ENCODE peak calls at places on chromosomes 13 and 19, in seven cellular contexts. One of them, this sample, is unnamed.
A peak's percentile ranks its signal among the peaks of the same experiment; 100 is the strongest.

GRCh38 chr13:49040872-49041271 is 65.2 kb downstream of the FNDC3A start:
- DNase-seq in body of pancreas: no peak
- DNase-seq in heart right ventricle: no peak
- DNase-seq in left ventricle myocardium inferior: no peak
- DNase-seq in uterus: no peak
- DNase-seq in psoas muscle: no peak
- DNase-seq in naive thymus-derived CD4-positive, alpha-beta T cell: no peak
- DNase-seq in this sample: no peak

GRCh38 chr13:60226507-60226906 is 62.8 kb upstream of the DIAPH3 start:
- DNase-seq in body of pancreas: peak; percentile 26
- DNase-seq in heart right ventricle: no peak
- DNase-seq in left ventricle myocardium inferior: no peak
- DNase-seq in uterus: no peak
- DNase-seq in psoas muscle: no peak
- DNase-seq in naive thymus-derived CD4-positive, alpha-beta T cell: no peak
- DNase-seq in this sample: peak; percentile 44

GRCh38 chr13:27922974-27923612 is 3.3 kb downstream of the PDX1 start:
- DNase-seq in body of pancreas: no peak
- DNase-seq in heart right ventricle: no peak
- DNase-seq in left ventricle myocardium inferior: no peak
- DNase-seq in uterus: no peak
- DNase-seq in psoas muscle: no peak
- DNase-seq in naive thymus-derived CD4-positive, alpha-beta T cell: no peak
- DNase-seq in this sample: no peak

GRCh38 chr19:3057275-3057714 is 5.0 kb downstream of the TLE5 start:
- DNase-seq in body of pancreas: peak; percentile 94
- DNase-seq in heart right ventricle: peak; percentile 86
- DNase-seq in left ventricle myocardium inferior: peak; percentile 88
- DNase-seq in uterus: peak; percentile 93
- DNase-seq in psoas muscle: peak; percentile 92
- DNase-seq in naive thymus-derived CD4-positive, alpha-beta T cell: no peak
- DNase-seq in this sample: no peak

GRCh38 chr19:49761625-49762311 is 1.3 kb downstream of the TSKS start:
- DNase-seq in body of pancreas: no peak
- DNase-seq in heart right ventricle: peak; percentile 51
- DNase-seq in left ventricle myocardium inferior: peak; percentile 36
- DNase-seq in uterus: peak; percentile 64
- DNase-seq in psoas muscle: peak; percentile 42
- DNase-seq in naive thymus-derived CD4-positive, alpha-beta T cell: no peak
- DNase-seq in this sample: no peak

GRCh38 chr13:70941454-70941853 is 833.2 kb upstream of the KLHL1 start:
- DNase-seq in body of pancreas: no peak
- DNase-seq in heart right ventricle: no peak
- DNase-seq in left ventricle myocardium inferior: no peak
- DNase-seq in uterus: no peak
- DNase-seq in psoas muscle: no peak
- DNase-seq in naive thymus-derived CD4-positive, alpha-beta T cell: no peak
- DNase-seq in this sample: no peak

GRCh38 chr19:32017341-32017948 is 328.0 kb upstream of the ZNF507 start:
- DNase-seq in body of pancreas: no peak
- DNase-seq in heart right ventricle: no peak
- DNase-seq in left ventricle myocardium inferior: no peak
- DNase-seq in uterus: no peak
- DNase-seq in psoas muscle: no peak
- DNase-seq in naive thymus-derived CD4-positive, alpha-beta T cell: no peak
- DNase-seq in this sample: no peak

GRCh38 chr19:2049741-2050348 is 1.2 kb downstream of the MKNK2 start:
- DNase-seq in body of pancreas: peak; percentile 95
- DNase-seq in heart right ventricle: peak; percentile 81
- DNase-seq in left ventricle myocardium inferior: peak; percentile 83
- DNase-seq in uterus: peak; percentile 80
- DNase-seq in psoas muscle: peak; percentile 85
- DNase-seq in naive thymus-derived CD4-positive, alpha-beta T cell: no peak
- DNase-seq in this sample: no peak

GRCh38 chr13:87656311-87656710 is 14.9 kb upstream of the SLITRK5 start:
- DNase-seq in body of pancreas: no peak
- DNase-seq in heart right ventricle: no peak
- DNase-seq in left ventricle myocardium inferior: no peak
- DNase-seq in uterus: no peak
- DNase-seq in psoas muscle: no peak
- DNase-seq in naive thymus-derived CD4-positive, alpha-beta T cell: no peak
- DNase-seq in this sample: no peak

GRCh38 chr13:22187329-22187728 is 516.5 kb downstream of the FGF9 start:
- DNase-seq in body of pancreas: no peak
- DNase-seq in heart right ventricle: no peak
- DNase-seq in left ventricle myocardium inferior: no peak
- DNase-seq in uterus: no peak
- DNase-seq in psoas muscle: no peak
- DNase-seq in naive thymus-derived CD4-positive, alpha-beta T cell: no peak
- DNase-seq in this sample: no peak

GRCh38 chr19:5313307-5313706 is 27.3 kb downstream of the PTPRS start:
- DNase-seq in body of pancreas: no peak
- DNase-seq in heart right ventricle: no peak
- DNase-seq in left ventricle myocardium inferior: no peak
- DNase-seq in uterus: no peak
- DNase-seq in psoas muscle: no peak
- DNase-seq in naive thymus-derived CD4-positive, alpha-beta T cell: no peak
- DNase-seq in this sample: no peak

GRCh38 chr19:17616961-17617806 is 61.7 kb downstream of the COLGALT1 start:
- DNase-seq in body of pancreas: no peak
- DNase-seq in heart right ventricle: no peak
- DNase-seq in left ventricle myocardium inferior: no peak
- DNase-seq in uterus: no peak
- DNase-seq in psoas muscle: no peak
- DNase-seq in naive thymus-derived CD4-positive, alpha-beta T cell: no peak
- DNase-seq in this sample: peak; percentile 60

GRCh38 chr19:10269333-10270179 is 1.4 kb upstream of the ICAM1 start:
- DNase-seq in body of pancreas: peak; percentile 84
- DNase-seq in heart right ventricle: peak; percentile 91
- DNase-seq in left ventricle myocardium inferior: peak; percentile 90
- DNase-seq in uterus: peak; percentile 84
- DNase-seq in psoas muscle: peak; percentile 86
- DNase-seq in naive thymus-derived CD4-positive, alpha-beta T cell: peak; percentile 86
- DNase-seq in this sample: peak; percentile 91

GRCh38 chr13:93559718-93560117 is 333.1 kb downstream of the GPC6 start:
- DNase-seq in body of pancreas: no peak
- DNase-seq in heart right ventricle: no peak
- DNase-seq in left ventricle myocardium inferior: no peak
- DNase-seq in uterus: no peak
- DNase-seq in psoas muscle: no peak
- DNase-seq in naive thymus-derived CD4-positive, alpha-beta T cell: no peak
- DNase-seq in this sample: no peak

GRCh38 chr19:30340724-30341595 is 31.2 kb upstream of the ZNF536 start:
- DNase-seq in body of pancreas: no peak
- DNase-seq in heart right ventricle: no peak
- DNase-seq in left ventricle myocardium inferior: no peak
- DNase-seq in uterus: no peak
- DNase-seq in psoas muscle: no peak
- DNase-seq in naive thymus-derived CD4-positive, alpha-beta T cell: no peak
- DNase-seq in this sample: no peak

GRCh38 chr19:33302175-33302973 is at the start of gene CEBPA:
- DNase-seq in body of pancreas: peak; percentile 83
- DNase-seq in heart right ventricle: peak; percentile 69
- DNase-seq in left ventricle myocardium inferior: peak; percentile 78
- DNase-seq in uterus: peak; percentile 87
- DNase-seq in psoas muscle: peak; percentile 88
- DNase-seq in naive thymus-derived CD4-positive, alpha-beta T cell: peak; percentile 67
- DNase-seq in this sample: peak; percentile 90

GRCh38 chr13:35548790-35549189 is 72.3 kb upstream of the MAB21L1 start:
- DNase-seq in body of pancreas: no peak
- DNase-seq in heart right ventricle: no peak
- DNase-seq in left ventricle myocardium inferior: no peak
- DNase-seq in uterus: no peak
- DNase-seq in psoas muscle: no peak
- DNase-seq in naive thymus-derived CD4-positive, alpha-beta T cell: no peak
- DNase-seq in this sample: no peak

GRCh38 chr13:39586956-39587605 is 15.9 kb downstream of the LHFPL6 start:
- DNase-seq in body of pancreas: no peak
- DNase-seq in heart right ventricle: no peak
- DNase-seq in left ventricle myocardium inferior: no peak
- DNase-seq in uterus: no peak
- DNase-seq in psoas muscle: no peak
- DNase-seq in naive thymus-derived CD4-positive, alpha-beta T cell: no peak
- DNase-seq in this sample: no peak

GRCh38 chr19:2815923-2816322 is 3.7 kb upstream of the ZNF554 start:
- DNase-seq in body of pancreas: no peak
- DNase-seq in heart right ventricle: no peak
- DNase-seq in left ventricle myocardium inferior: no peak
- DNase-seq in uterus: no peak
- DNase-seq in psoas muscle: no peak
- DNase-seq in naive thymus-derived CD4-positive, alpha-beta T cell: no peak
- DNase-seq in this sample: no peak

GRCh38 chr13:95552539-95553270 is at the start of gene CLDN10:
- DNase-seq in body of pancreas: peak; percentile 82
- DNase-seq in heart right ventricle: no peak
- DNase-seq in left ventricle myocardium inferior: no peak
- DNase-seq in uterus: no peak
- DNase-seq in psoas muscle: peak; percentile 14
- DNase-seq in naive thymus-derived CD4-positive, alpha-beta T cell: no peak
- DNase-seq in this sample: no peak
- H3K27me3 ChIP-seq in body of pancreas: no peaks in the 10 kb centered on the region
- H3K27me3 ChIP-seq in heart right ventricle: peaks cover 12% of the 10 kb centered on the region
- H3K27me3 ChIP-seq in left ventricle myocardium inferior: peaks cover 94% of the 10 kb centered on the region
- H3K27me3 ChIP-seq in uterus: no peaks in the 10 kb centered on the region
- H3K27me3 ChIP-seq in psoas muscle: peaks cover 17% of the 10 kb centered on the region
- H3K27me3 ChIP-seq in naive thymus-derived CD4-positive, alpha-beta T cell: no peaks in the 10 kb centered on the region
- H3K27me3 ChIP-seq in this sample: peaks cover 3% of the 10 kb centered on the region

GRCh38 chr13:109779074-109779473 is 7.3 kb downstream of the IRS2 start:
- DNase-seq in body of pancreas: no peak
- DNase-seq in heart right ventricle: no peak
- DNase-seq in left ventricle myocardium inferior: no peak
- DNase-seq in uterus: no peak
- DNase-seq in psoas muscle: no peak
- DNase-seq in naive thymus-derived CD4-positive, alpha-beta T cell: no peak
- DNase-seq in this sample: no peak
- H3K4me3 ChIP-seq in body of pancreas: no peak overlapping the region
- H3K4me3 ChIP-seq in heart right ventricle: peak overlapping the region; percentile 44
- H3K4me3 ChIP-seq in left ventricle myocardium inferior: peak overlapping the region; percentile 78
- H3K4me3 ChIP-seq in uterus: peak overlapping the region; percentile 45
- H3K4me3 ChIP-seq in psoas muscle: peak overlapping the region; percentile 64
- H3K4me3 ChIP-seq in naive thymus-derived CD4-positive, alpha-beta T cell: peak overlapping the region; percentile 11
- H3K4me3 ChIP-seq in this sample: no peak overlapping the region

GRCh38 chr13:76029088-76029487 is 393.0 kb downstream of the LMO7 start:
- DNase-seq in body of pancreas: no peak
- DNase-seq in heart right ventricle: no peak
- DNase-seq in left ventricle myocardium inferior: no peak
- DNase-seq in uterus: no peak
- DNase-seq in psoas muscle: no peak
- DNase-seq in naive thymus-derived CD4-positive, alpha-beta T cell: no peak
- DNase-seq in this sample: no peak

GRCh38 chr13:76025392-76025791 is 389.3 kb downstream of the LMO7 start:
- DNase-seq in body of pancreas: no peak
- DNase-seq in heart right ventricle: no peak
- DNase-seq in left ventricle myocardium inferior: no peak
- DNase-seq in uterus: no peak
- DNase-seq in psoas muscle: no peak
- DNase-seq in naive thymus-derived CD4-positive, alpha-beta T cell: no peak
- DNase-seq in this sample: no peak

GRCh38 chr13:76023644-76024043 is 387.5 kb downstream of the LMO7 start:
- DNase-seq in body of pancreas: no peak
- DNase-seq in heart right ventricle: no peak
- DNase-seq in left ventricle myocardium inferior: no peak
- DNase-seq in uterus: no peak
- DNase-seq in psoas muscle: no peak
- DNase-seq in naive thymus-derived CD4-positive, alpha-beta T cell: no peak
- DNase-seq in this sample: no peak

GRCh38 chr13:76024151-76024550 is 388.0 kb downstream of the LMO7 start:
- DNase-seq in body of pancreas: no peak
- DNase-seq in heart right ventricle: no peak
- DNase-seq in left ventricle myocardium inferior: no peak
- DNase-seq in uterus: no peak
- DNase-seq in psoas muscle: no peak
- DNase-seq in naive thymus-derived CD4-positive, alpha-beta T cell: no peak
- DNase-seq in this sample: no peak

DNA sequence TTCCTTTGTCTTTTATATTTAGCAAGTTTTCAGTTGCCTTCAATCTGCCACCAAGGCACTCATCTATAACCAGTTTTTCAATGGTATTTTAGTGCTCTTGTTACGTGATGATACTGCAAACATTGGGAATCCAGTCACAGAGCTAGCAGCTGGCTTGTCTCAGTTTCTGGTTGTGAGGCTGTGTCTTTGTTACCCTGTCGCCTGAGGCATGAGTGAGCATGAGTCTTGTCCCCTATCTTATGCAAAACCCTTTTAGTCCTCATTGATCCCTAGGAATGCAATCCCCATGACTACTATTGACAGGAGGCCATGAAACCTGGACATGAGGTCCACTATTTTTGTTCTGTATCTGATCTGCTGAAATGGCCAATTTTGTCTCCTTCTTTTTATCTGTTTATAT is 391.0 kb downstream of the LMO7 start:
- DNase-seq in body of pancreas: no peak
- DNase-seq in heart right ventricle: no peak
- DNase-seq in left ventricle myocardium inferior: no peak
- DNase-seq in uterus: no peak
- DNase-seq in psoas muscle: no peak
- DNase-seq in naive thymus-derived CD4-positive, alpha-beta T cell: no peak
- DNase-seq in this sample: no peak
- H3K4me1 ChIP-seq in body of pancreas: no peaks in the 10 kb centered on the region
- H3K4me1 ChIP-seq in heart right ventricle: no peaks in the 10 kb centered on the region
- H3K4me1 ChIP-seq in left ventricle myocardium inferior: no peaks in the 10 kb centered on the region
- H3K4me1 ChIP-seq in uterus: no peaks in the 10 kb centered on the region
- H3K4me1 ChIP-seq in psoas muscle: no peaks in the 10 kb centered on the region
- H3K4me1 ChIP-seq in naive thymus-derived CD4-positive, alpha-beta T cell: no peaks in the 10 kb centered on the region
- H3K4me1 ChIP-seq in this sample: no peaks in the 10 kb centered on the region

GRCh38 chr19:7689165-7689564 is 8.5 kb downstream of the TRAPPC5 start:
- DNase-seq in body of pancreas: no peak
- DNase-seq in heart right ventricle: no peak
- DNase-seq in left ventricle myocardium inferior: no peak
- DNase-seq in uterus: no peak
- DNase-seq in psoas muscle: no peak
- DNase-seq in naive thymus-derived CD4-positive, alpha-beta T cell: no peak
- DNase-seq in this sample: no peak

GRCh38 chr19:7685546-7686445 is 5.2 kb downstream of the TRAPPC5 start:
- DNase-seq in body of pancreas: no peak
- DNase-seq in heart right ventricle: no peak
- DNase-seq in left ventricle myocardium inferior: no peak
- DNase-seq in uterus: no peak
- DNase-seq in psoas muscle: no peak
- DNase-seq in naive thymus-derived CD4-positive, alpha-beta T cell: no peak
- DNase-seq in this sample: no peak

GRCh38 chr19:7690779-7691258 is 10.2 kb downstream of the TRAPPC5 start:
- DNase-seq in body of pancreas: no peak
- DNase-seq in heart right ventricle: no peak
- DNase-seq in left ventricle myocardium inferior: no peak
- DNase-seq in uterus: no peak
- DNase-seq in psoas muscle: no peak
- DNase-seq in naive thymus-derived CD4-positive, alpha-beta T cell: no peak
- DNase-seq in this sample: no peak

GRCh38 chr19:7691497-7691896 is 10.4 kb downstream of the FCER2 start:
- DNase-seq in body of pancreas: no peak
- DNase-seq in heart right ventricle: no peak
- DNase-seq in left ventricle myocardium inferior: no peak
- DNase-seq in uterus: no peak
- DNase-seq in psoas muscle: no peak
- DNase-seq in naive thymus-derived CD4-positive, alpha-beta T cell: no peak
- DNase-seq in this sample: no peak

DNA sequence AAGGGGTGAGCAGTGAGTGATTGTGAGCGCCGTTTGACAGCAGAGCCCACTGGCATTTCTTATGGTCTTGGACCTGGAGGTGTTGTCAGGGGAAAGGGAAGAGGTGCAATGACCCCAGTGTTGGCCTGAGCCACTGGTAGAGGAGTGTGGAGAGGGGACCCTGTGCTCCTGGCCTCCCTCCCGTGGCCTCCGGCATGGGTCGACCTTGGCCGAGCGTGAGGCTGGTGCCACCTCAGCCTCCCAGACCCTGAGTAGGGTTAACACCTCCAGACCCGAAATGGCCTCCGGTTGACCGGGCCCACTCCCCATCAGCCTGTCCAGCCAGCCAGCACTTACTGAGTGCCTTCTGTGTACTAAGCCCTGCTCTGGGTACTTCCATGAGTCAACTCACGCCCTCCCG is 6.5 kb downstream of the TRAPPC5 start:
- DNase-seq in body of pancreas: no peak
- DNase-seq in heart right ventricle: no peak
- DNase-seq in left ventricle myocardium inferior: no peak
- DNase-seq in uterus: no peak
- DNase-seq in psoas muscle: no peak
- DNase-seq in naive thymus-derived CD4-positive, alpha-beta T cell: no peak
- DNase-seq in this sample: no peak
- H3K27me3 ChIP-seq in body of pancreas: no peaks in the 10 kb centered on the region
- H3K27me3 ChIP-seq in heart right ventricle: no peaks in the 10 kb centered on the region
- H3K27me3 ChIP-seq in left ventricle myocardium inferior: peaks cover 27% of the 10 kb centered on the region
- H3K27me3 ChIP-seq in uterus: no peaks in the 10 kb centered on the region
- H3K27me3 ChIP-seq in psoas muscle: peaks cover 3% of the 10 kb centered on the region
- H3K27me3 ChIP-seq in naive thymus-derived CD4-positive, alpha-beta T cell: no peaks in the 10 kb centered on the region
- H3K27me3 ChIP-seq in this sample: no peaks in the 10 kb centered on the region

This sample was measured in HAP-1.